ENCODE peak calls at places on chromosomes 7 and 10, in five cellular contexts. X is activated T-helper 9 cell treated with anti-CD3 and anti-CD28 coated beads, Interleukin-2, amount 50 U/mL, for 16 hours; P is iPS-NIHi11; O is left kidney; B is HT-29. A is an unnamed sample.

GRCh38 chr10:119304541-119304940 is 97.2 kb downstream of the GRK5 start:
- DNase-seq in X (no peak), P (no peak), O (no peak), B (no peak), A (no peak)

GRCh38 chr10:635088-635861 is 54.2 kb downstream of the DIP2C start:
- DNase-seq in X (no peak), P (no peak), O (no peak), B (no peak), A (no peak)

GRCh38 chr7:85292908-85293576 is 106.2 kb upstream of the SEMA3D start:
- DNase-seq in X (no peak), P (no peak), O (no peak), B (no peak), A (no peak)

GRCh38 chr7:21251166-21251806 is 176.6 kb upstream of the SP4 start:
- DNase-seq in X (no peak), P (no peak), O (peak), B (peak), A (no peak)

GRCh38 chr7:518630-519428 is 817 bp downstream of the PDGFA start:
- DNase-seq in X (no peak), P (peak), O (peak), B (peak), A (peak)

GRCh38 chr7:151103973-151104372 is 17.7 kb downstream of the AGAP3 start:
- DNase-seq in X (no peak), P (no peak), O (no peak), B (no peak), A (no peak)

GRCh38 chr10:10053051-10053450 is 964.6 kb upstream of the CELF2 start:
- DNase-seq in X (no peak), P (no peak), O (no peak), B (no peak), A (no peak)

GRCh38 chr7:101411477-101411954 is 48.8 kb downstream of the COL26A1 start:
- DNase-seq in X (no peak), P (no peak), O (no peak), B (no peak), A (no peak)

GRCh38 chr7:4754433-4755010 is 20.9 kb upstream of the AP5Z1 start:
- DNase-seq in X (no peak), P (no peak), O (no peak), B (no peak), A (no peak)

GRCh38 chr7:149669121-149669818 is 104.1 kb downstream of the ZNF467 start:
- DNase-seq in X (no peak), P (no peak), O (no peak), B (peak), A (no peak)

GRCh38 chr10:12195603-12196506 is at the start of the genes CDC123 and NUDT5:
- DNase-seq in X (peak), P (peak), O (peak), B (peak), A (peak)

GRCh38 chr10:124736491-124737136 is 7.6 kb downstream of the FAM53B start:
- DNase-seq in X (no peak), P (peak), O (peak), B (peak), A (no peak)

GRCh38 chr10:20443094-20443493 is 454.0 kb downstream of the NEBL start:
- DNase-seq in X (no peak), P (no peak), O (peak), B (no peak), A (no peak)

GRCh38 chr10:113329121-113329596 is 223.7 kb upstream of the HABP2 start:
- DNase-seq in X (no peak), P (no peak), O (no peak), B (no peak), A (no peak)

GRCh38 chr7:124700655-124701054 is 64.9 kb downstream of the GPR37 start:
- DNase-seq in X (no peak), P (no peak), O (no peak), B (no peak), A (no peak)

GRCh38 chr7:15199482-15199881 is 296.9 kb upstream of the DGKB start:
- DNase-seq in X (no peak), P (no peak), O (peak), B (peak), A (no peak)

GRCh38 chr10:118840071-118840775 is 85.5 kb upstream of the CACUL1 start:
- DNase-seq in X (peak), P (peak), O (no peak), B (peak), A (no peak)

GRCh38 chr7:151823783-151824182 is 53.1 kb downstream of the PRKAG2 start:
- DNase-seq in X (no peak), P (no peak), O (no peak), B (no peak), A (no peak)

GRCh38 chr10:13352519-13352918 is 4.4 kb upstream of the SEPHS1 start:
- DNase-seq in X (no peak), P (peak), O (peak), B (no peak), A (peak)

GRCh38 chr7:129502708-129503685 is 666 bp downstream of the SMKR1 start:
- DNase-seq in X (no peak), P (peak), O (peak), B (no peak), A (peak)

GRCh38 chr10:109275970-109276369 is 647.3 kb downstream of the XPNPEP1 start:
- DNase-seq in X (no peak), P (no peak), O (no peak), B (no peak), A (no peak)

GRCh38 chr10:117946525-117947070 is 100.1 kb downstream of the RAB11FIP2 start:
- DNase-seq in X (no peak), P (no peak), O (no peak), B (no peak), A (no peak)

GRCh38 chr10:99562631-99563030 is 29.9 kb downstream of the NKX2-3 start:
- DNase-seq in X (no peak), P (no peak), O (no peak), B (no peak), A (no peak)

GRCh38 chr10:90960355-90960814 is 39.5 kb upstream of the ANKRD1 start:
- DNase-seq in X (no peak), P (no peak), O (no peak), B (no peak), A (no peak)

GRCh38 chr7:31788445-31788844 is 101.4 kb downstream of the PPP1R17 start:
- DNase-seq in X (no peak), P (no peak), O (no peak), B (no peak), A (no peak)

GRCh38 chr7:155486783-155487508 is 29.0 kb downstream of the EN2 start:
- DNase-seq in X (no peak), P (no peak), O (no peak), B (no peak), A (no peak)

GRCh38 chr7:70698219-70698832 is 433.6 kb upstream of the GALNT17 start:
- DNase-seq in X (no peak), P (no peak), O (peak), B (peak), A (no peak)

GRCh38 chr10:43198682-43199005 is 60.4 kb downstream of the CSGALNACT2 start:
- DNase-seq in X (no peak), P (no peak), O (no peak), B (no peak), A (no peak)

GRCh38 chr10:91034042-91034441 is 113.2 kb upstream of the ANKRD1 start:
- DNase-seq in X (no peak), P (no peak), O (no peak), B (no peak), A (no peak)

GRCh38 chr7:43669286-43670081 is 59.8 kb downstream of the COA1 start:
- DNase-seq in X (peak), P (no peak), O (no peak), B (no peak), A (peak)

GRCh38 chr7:44244282-44244681 is 43.5 kb downstream of the YKT6 start:
- DNase-seq in X (no peak), P (peak), O (no peak), B (peak), A (peak)

GRCh38 chr7:150871601-150872000 is 19.3 kb downstream of the AOC1 start:
- DNase-seq in X (no peak), P (no peak), O (no peak), B (no peak), A (no peak)

GRCh38 chr7:154591544-154591943 is 411.4 kb downstream of the PAXIP1 start:
- DNase-seq in X (no peak), P (no peak), O (peak), B (no peak), A (no peak)

GRCh38 chr7:56007891-56008290 is 43.4 kb downstream of the PSPH start:
- DNase-seq in X (no peak), P (no peak), O (no peak), B (no peak), A (no peak)